ENCODE peak calls at places on chromosomes 12 and 14, in six cellular contexts. W is psoas muscle; X is aorta; I is PC-9; Q is Calu3; Y is stimulated activated CD4-positive, alpha-beta T cell treated with anti-CD3 and anti-CD28 coated beads, Interleukin-1b, Interleukin-23, amount 100 ng/mL, for 24 hours. Z is an unnamed sample.

GRCh38 chr12:107091989-107092641 is 1.2 kb downstream of the CRY1 start:
- DNase-seq in W (no peak), X (no peak), I (peak), Q (peak), Y (no peak), Z (peak)

GRCh38 chr12:21334100-21334499 is 617 bp downstream of the SLCO1A2 start:
- DNase-seq in W (no peak), X (no peak), I (no peak), Q (no peak), Y (no peak), Z (no peak)

GRCh38 chr12:81502912-81503695 is 256.0 kb downstream of the PPFIA2 start:
- DNase-seq in W (no peak), X (no peak), I (no peak), Q (no peak), Y (no peak), Z (no peak)

GRCh38 chr12:115000038-115000437 is 316.1 kb upstream of the TBX3 start:
- DNase-seq in W (no peak), X (no peak), I (no peak), Q (no peak), Y (no peak), Z (no peak)

GRCh38 chr12:15227004-15227679 is 5.9 kb upstream of the RERG start:
- DNase-seq in W (peak), X (peak), I (peak), Q (peak), Y (no peak), Z (peak)

GRCh38 chr12:388547-389137 is 478 bp downstream of the KDM5A start:
- DNase-seq in W (peak), X (no peak), I (peak), Q (peak), Y (peak), Z (peak)

GRCh38 chr12:1500095-1500801 is 94.1 kb downstream of the FBXL14 start:
- DNase-seq in W (peak), X (peak), I (peak), Q (no peak), Y (no peak), Z (peak)

GRCh38 chr12:21354641-21355040 is 18.1 kb upstream of the IAPP start:
- DNase-seq in W (no peak), X (no peak), I (no peak), Q (no peak), Y (no peak), Z (no peak)

GRCh38 chr14:74720526-74720925 is 7.6 kb downstream of the FCF1 start:
- DNase-seq in W (no peak), X (no peak), I (no peak), Q (no peak), Y (no peak), Z (no peak)

GRCh38 chr12:117830471-117830870 is 138.3 kb downstream of the KSR2 start:
- DNase-seq in W (no peak), X (no peak), I (no peak), Q (no peak), Y (no peak), Z (no peak)

GRCh38 chr12:127809236-127809635 is 457.7 kb upstream of the TMEM132C start:
- DNase-seq in W (no peak), X (no peak), I (no peak), Q (no peak), Y (no peak), Z (no peak)

GRCh38 chr12:25866586-25867378 is 91.7 kb upstream of the RASSF8 start:
- DNase-seq in W (no peak), X (no peak), I (no peak), Q (no peak), Y (no peak), Z (no peak)

GRCh38 chr12:57215668-57216013 is 953 bp upstream of the NXPH4 start:
- DNase-seq in W (no peak), X (no peak), I (no peak), Q (no peak), Y (no peak), Z (no peak)

GRCh38 chr12:89464974-89465592 is 59.5 kb downstream of the GALNT4 start:
- DNase-seq in W (no peak), X (no peak), I (no peak), Q (peak), Y (no peak), Z (no peak)

GRCh38 chr14:73167727-73168126 is 31.4 kb downstream of the PSEN1 start:
- DNase-seq in W (no peak), X (no peak), I (no peak), Q (no peak), Y (no peak), Z (no peak)

GRCh38 chr14:102252834-102253801 is 51.8 kb downstream of the MOK start:
- DNase-seq in W (no peak), X (no peak), I (no peak), Q (no peak), Y (no peak), Z (no peak)

GRCh38 chr12:75289678-75290200 is 40.4 kb downstream of the CAPS2 start:
- DNase-seq in W (no peak), X (no peak), I (no peak), Q (no peak), Y (no peak), Z (no peak)

GRCh38 chr12:49582840-49583239 is 14.9 kb upstream of the MCRS1 start:
- DNase-seq in W (no peak), X (no peak), I (no peak), Q (no peak), Y (no peak), Z (no peak)

GRCh38 chr12:121137512-121137911 is 4.8 kb downstream of the P2RX7 start:
- DNase-seq in W (no peak), X (no peak), I (no peak), Q (no peak), Y (no peak), Z (no peak)

GRCh38 chr12:96886998-96887677 is 19.9 kb upstream of the NEDD1 start:
- DNase-seq in W (no peak), X (no peak), I (no peak), Q (no peak), Y (no peak), Z (no peak)

GRCh38 chr12:4664111-4664510 is 15.2 kb downstream of the NDUFA9 start:
- DNase-seq in W (no peak), X (no peak), I (no peak), Q (no peak), Y (no peak), Z (no peak)

GRCh38 chr12:57772429-57773322 is at the start of gene EEF1AKMT3:
- DNase-seq in W (peak), X (peak), I (no peak), Q (peak), Y (no peak), Z (peak)

GRCh38 chr12:107163413-107163812 is 70.1 kb upstream of the CRY1 start:
- DNase-seq in W (no peak), X (no peak), I (no peak), Q (no peak), Y (no peak), Z (no peak)

GRCh38 chr14:99419905-99420304 is 60.8 kb downstream of the SETD3 start:
- DNase-seq in W (no peak), X (no peak), I (no peak), Q (no peak), Y (no peak), Z (no peak)

GRCh38 chr12:47367912-47368537 is 288.3 kb upstream of the AMIGO2 start:
- DNase-seq in W (no peak), X (no peak), I (no peak), Q (no peak), Y (no peak), Z (no peak)

GRCh38 chr12:107356266-107356936 is 263.1 kb upstream of the CRY1 start:
- DNase-seq in W (no peak), X (no peak), I (no peak), Q (no peak), Y (no peak), Z (no peak)

GRCh38 chr12:49049566-49050224 is 10.9 kb downstream of the KMT2D start:
- DNase-seq in W (no peak), X (no peak), I (no peak), Q (no peak), Y (no peak), Z (no peak)

GRCh38 chr14:28676481-28676880 is 90.1 kb upstream of the FOXG1 start:
- DNase-seq in W (no peak), X (no peak), I (no peak), Q (peak), Y (no peak), Z (no peak)

GRCh38 chr12:122295877-122296276 is 29.6 kb upstream of the VPS33A start:
- DNase-seq in W (no peak), X (no peak), I (no peak), Q (no peak), Y (no peak), Z (no peak)

GRCh38 chr12:132377147-132377546 is 47.8 kb upstream of the GALNT9 start:
- DNase-seq in W (no peak), X (no peak), I (no peak), Q (no peak), Y (no peak), Z (no peak)

GRCh38 chr12:29026419-29026818 is 122.7 kb upstream of the FAR2 start:
- DNase-seq in W (no peak), X (no peak), I (no peak), Q (no peak), Y (no peak), Z (no peak)

GRCh38 chr12:132285991-132286681 is 43.3 kb downstream of the GALNT9 start:
- DNase-seq in W (peak), X (peak), I (peak), Q (peak), Y (no peak), Z (peak)

GRCh38 chr12:12823308-12823707 is 10.2 kb downstream of the DDX47 start:
- DNase-seq in W (no peak), X (no peak), I (peak), Q (no peak), Y (no peak), Z (no peak)

GRCh38 chr14:77027538-77028383 is 747 bp downstream of the IRF2BPL start:
- DNase-seq in W (peak), X (peak), I (peak), Q (peak), Y (no peak), Z (peak)

GRCh38 chr12:62345667-62346066 is 85.5 kb downstream of the USP15 start:
- DNase-seq in W (no peak), X (no peak), I (no peak), Q (no peak), Y (no peak), Z (no peak)

GRCh38 chr12:26369588-26369987 is 174.2 kb downstream of the SSPN start:
- DNase-seq in W (no peak), X (peak), I (peak), Q (no peak), Y (no peak), Z (no peak)

GRCh38 chr14:67276131-67276530 is 34.9 kb downstream of the PALS1 start:
- DNase-seq in W (no peak), X (no peak), I (no peak), Q (no peak), Y (no peak), Z (no peak)

GRCh38 chr12:80441921-80442320 is 2.1 kb upstream of the PTPRQ start:
- DNase-seq in W (no peak), X (no peak), I (no peak), Q (no peak), Y (no peak), Z (no peak)

GRCh38 chr14:51566831-51567582 is 84.7 kb upstream of the FRMD6 start:
- DNase-seq in W (no peak), X (no peak), I (no peak), Q (no peak), Y (no peak), Z (no peak)